ENCODE peak calls at places on chromosomes 13 and 19, in nine cellular contexts. R is psoas muscle, Z is dorsolateral prefrontal cortex, M is Calu3, G is SK-N-SH, D is fibroblast of lung, K is endothelial cell, Q is colonic mucosa, L is heart left ventricle. W is an unnamed sample.

GRCh38 chr13:26132756-26133155 is 80.9 kb upstream of the SHISA2 start:
- DNase-seq in R (no peak), Z (peak), M (no peak), G (no peak), D (peak), K (no peak), Q (no peak), L (no peak), W (no peak)

GRCh38 chr19:3250675-3251074 is 26.2 kb downstream of the CELF5 start:
- DNase-seq in R (no peak), Z (no peak), M (peak), G (peak), D (no peak), K (no peak), Q (peak), L (no peak), W (no peak)

GRCh38 chr13:47990427-47990826 is 10.6 kb downstream of the SUCLA2 start:
- DNase-seq in R (no peak), Z (no peak), M (no peak), G (no peak), D (no peak), K (no peak), Q (no peak), L (no peak), W (no peak)

GRCh38 chr13:33150146-33150545 is 133.9 kb downstream of the KL start:
- DNase-seq in R (no peak), Z (no peak), M (no peak), G (no peak), D (peak), K (no peak), Q (no peak), L (no peak), W (no peak)

GRCh38 chr13:39998166-39998565 is 342.7 kb downstream of the COG6 start:
- DNase-seq in R (no peak), Z (no peak), M (no peak), G (no peak), D (no peak), K (no peak), Q (no peak), L (no peak), W (no peak)

GRCh38 chr13:49652691-49653305 is 24.5 kb downstream of the ARL11 start:
- DNase-seq in R (peak), Z (no peak), M (peak), G (peak), D (peak), K (peak), Q (peak), L (no peak), W (no peak)

GRCh38 chr19:51687791-51688664 is 5.1 kb upstream of the SPACA6 start:
- DNase-seq in R (peak), Z (peak), M (peak), G (peak), D (peak), K (peak), Q (peak), L (peak), W (no peak)

GRCh38 chr13:75258159-75258782 is 223.7 kb downstream of the TBC1D4 start:
- DNase-seq in R (no peak), Z (no peak), M (no peak), G (peak), D (peak), K (no peak), Q (no peak), L (no peak), W (peak)

GRCh38 chr19:20565321-20566018 is at the start of gene ZNF737:
- DNase-seq in R (peak), Z (peak), M (peak), G (peak), D (peak), K (peak), Q (peak), L (peak), W (peak)
- TF ChIP-seq CTCF in R (peak), Z (no peak), M (no peak), G (peak), D (peak), K (peak), Q (no peak), L (no peak), W (peak)

DNA sequence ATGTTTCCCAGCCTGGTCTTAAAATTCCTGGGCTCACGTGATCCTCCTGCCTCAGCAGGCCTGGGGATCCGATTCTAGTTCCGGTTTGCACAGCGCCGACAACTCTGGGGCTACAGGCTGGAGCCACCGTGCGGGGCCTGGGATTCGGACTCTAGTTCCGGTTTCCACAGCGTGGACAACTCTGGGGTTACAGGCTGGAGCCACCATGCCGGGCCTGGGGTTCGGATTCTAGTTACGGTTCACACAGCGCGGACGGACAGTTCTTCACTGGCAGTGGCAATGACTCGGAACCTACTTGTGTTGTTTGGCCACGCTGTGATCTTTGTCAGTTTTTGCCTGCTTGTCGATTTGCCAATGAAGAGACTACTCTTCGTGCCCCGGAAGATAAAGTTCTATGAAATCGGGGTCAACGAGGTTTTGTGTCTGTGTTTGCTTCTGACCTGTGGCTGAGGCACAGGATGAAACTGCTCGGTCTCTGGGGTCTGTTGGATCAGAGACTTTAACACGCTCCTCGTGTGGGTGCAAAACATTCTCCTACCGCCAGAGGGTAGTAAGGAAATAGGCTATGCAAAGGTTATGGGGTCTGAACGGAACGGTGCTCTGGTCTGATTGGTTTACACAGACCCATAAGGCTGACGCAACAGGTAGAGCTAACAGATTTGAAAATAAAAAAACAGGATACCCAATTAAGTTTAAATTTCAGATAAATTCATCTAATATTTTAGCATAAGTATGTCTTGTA is 12.1 kb upstream of the ZSCAN1 start:
- DNase-seq in R (no peak), Z (peak), M (no peak), G (peak), D (peak), K (no peak), Q (peak), L (peak), W (no peak)
- TF ChIP-seq CTCF in R (peak), Z (peak), M (no peak), G (peak), D (peak), K (peak), Q (peak), L (peak), W (peak)

DNA sequence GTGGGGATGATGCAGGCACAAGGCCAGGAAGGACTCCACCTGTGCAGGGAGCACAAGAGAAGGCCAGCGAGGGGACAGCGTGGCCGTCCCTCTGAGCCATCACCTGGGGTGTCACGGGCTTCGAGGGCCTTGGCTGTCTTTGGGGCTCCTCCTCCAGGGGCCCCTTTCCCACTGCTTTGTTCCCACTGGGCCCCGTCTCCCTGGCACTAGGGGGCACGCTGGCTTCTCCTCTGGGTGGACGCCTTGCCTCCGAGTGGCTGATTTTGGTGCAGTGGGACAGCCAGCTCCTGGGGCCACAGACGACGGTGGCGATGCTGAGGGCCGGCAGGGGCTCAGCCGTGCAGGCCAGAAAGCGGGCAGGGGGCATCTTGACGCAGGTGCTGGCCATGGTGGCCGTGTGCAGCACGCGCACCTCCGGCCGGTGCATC is 43.2 kb upstream of the GRTP1 start:
- DNase-seq in R (no peak), Z (no peak), M (no peak), G (no peak), D (no peak), K (no peak), Q (no peak), L (peak), W (no peak)
- TF ChIP-seq CTCF in R (no peak), Z (no peak), M (no peak), G (no peak), D (no peak), K (no peak), Q (no peak), L (no peak), W (no peak)

GRCh38 chr13:21913010-21913409 is 242.1 kb downstream of the FGF9 start:
- DNase-seq in R (no peak), Z (no peak), M (no peak), G (no peak), D (no peak), K (peak), Q (no peak), L (no peak), W (no peak)
- TF ChIP-seq CTCF in R (no peak), Z (no peak), M (no peak), G (peak), D (no peak), K (peak), Q (no peak), L (no peak), W (no peak)

DNA sequence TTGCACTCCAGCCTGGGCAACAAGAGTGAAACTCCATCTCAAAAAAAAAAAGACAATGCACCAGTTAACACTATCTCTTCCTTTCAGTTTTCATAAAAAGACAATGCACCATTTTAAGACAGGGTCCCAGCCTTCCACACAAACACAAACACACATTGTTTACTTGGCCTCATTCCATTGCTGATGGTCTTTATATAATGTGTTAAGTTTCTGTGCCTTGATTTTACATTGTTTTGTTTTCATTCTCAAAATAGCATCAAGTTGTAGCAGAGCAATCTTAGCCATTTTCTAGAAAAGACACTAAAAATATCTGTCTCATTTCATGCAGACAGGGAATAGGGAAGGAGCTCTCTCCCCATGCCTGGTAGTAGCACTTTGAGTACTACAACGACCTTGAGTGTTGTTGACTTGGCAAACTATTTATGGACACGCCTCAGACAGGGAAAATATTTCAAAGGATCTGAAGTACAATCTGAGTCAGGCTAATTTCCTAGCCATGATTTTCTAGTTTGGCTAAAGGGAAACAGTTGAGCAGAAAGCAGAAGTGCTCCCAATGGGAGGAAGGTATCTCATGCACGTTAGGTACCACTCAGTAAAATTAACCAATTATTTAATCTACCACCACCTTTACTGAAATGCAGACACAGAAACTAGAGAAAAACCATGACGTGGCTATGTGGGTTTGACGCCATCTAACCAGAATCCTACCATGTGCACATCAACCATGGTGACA is 120.6 kb downstream of the ABCC4 start:
- DNase-seq in R (no peak), Z (no peak), M (no peak), G (no peak), D (no peak), K (no peak), Q (peak), L (no peak), W (no peak)
- TF ChIP-seq CTCF in R (no peak), Z (no peak), M (no peak), G (no peak), D (no peak), K (no peak), Q (no peak), L (no peak), W (no peak)

DNA sequence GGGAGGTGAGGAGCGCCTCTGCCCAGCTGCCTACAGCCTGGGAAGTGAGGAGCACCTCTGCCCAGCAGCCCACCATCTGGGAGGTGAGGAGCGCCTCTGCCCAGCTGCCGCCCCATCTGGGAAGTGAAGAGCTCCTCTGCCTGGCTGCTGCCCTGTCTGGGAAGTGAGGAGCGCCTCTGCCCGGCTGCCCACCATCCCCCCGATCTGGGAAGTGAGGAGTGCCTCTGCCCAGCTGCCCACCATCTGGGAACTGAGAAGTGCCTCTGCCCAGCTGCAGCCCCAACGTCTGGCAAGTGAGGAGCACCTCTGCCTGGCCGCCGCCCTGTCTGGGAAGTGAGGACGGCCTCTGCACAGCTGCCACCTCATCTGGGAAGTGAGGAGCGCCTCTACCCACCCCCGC is 64.3 kb downstream of the ZNF708 start:
- DNase-seq in R (no peak), Z (no peak), M (no peak), G (no peak), D (no peak), K (no peak), Q (no peak), L (no peak), W (no peak)
- TF ChIP-seq CTCF in R (no peak), Z (no peak), M (no peak), G (no peak), D (no peak), K (no peak), Q (no peak), L (no peak), W (no peak)

DNA sequence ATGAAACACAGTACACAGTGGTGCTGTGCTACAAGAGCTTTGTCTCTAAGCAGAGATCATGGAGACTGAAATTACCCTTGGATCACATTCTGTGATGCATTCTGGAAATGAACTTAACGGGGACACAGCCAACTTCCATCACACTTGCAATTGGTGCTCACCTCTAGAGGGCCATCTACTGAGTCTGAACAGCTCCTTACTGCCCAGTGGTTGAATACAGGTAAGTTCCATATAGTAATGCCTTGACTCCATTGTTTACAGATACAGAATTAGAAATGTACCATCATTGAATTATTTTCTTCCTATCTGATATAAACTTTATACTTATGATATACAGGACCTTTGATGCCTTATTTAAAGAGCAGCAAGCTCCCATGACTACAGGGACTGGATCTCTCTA is 686.4 kb downstream of the PCDH9 start:
- DNase-seq in R (no peak), Z (no peak), M (no peak), G (no peak), D (no peak), K (no peak), Q (no peak), L (no peak), W (no peak)
- TF ChIP-seq CTCF in R (no peak), Z (no peak), M (no peak), G (no peak), D (no peak), K (no peak), Q (no peak), L (no peak), W (no peak)